ENCODE peak calls at places on chromosomes 12 and 14, in ten cellular contexts. D is transverse colon, Q is GM23338, I is suprapubic skin, M is breast epithelium, Z is H1, L is SK-N-SH, W is endothelial cell of umbilical vein, J is sigmoid colon, F is vagina. R is an unnamed sample.
A peak's percentile ranks its signal among the peaks of the same experiment; 100 is the strongest.

GRCh38 chr12:104656921-104657320 is 200.2 kb downstream of the CHST11 start:
- DNase-seq in L (no peak), D (no peak), Q (no peak), I (no peak), W (no peak), M (no peak), J (no peak), Z (no peak), F (no peak), R (no peak)

GRCh38 chr12:91523831-91524230 is 341.2 kb upstream of the DCN start:
- DNase-seq in L (no peak), W (no peak), F (no peak), M (no peak), Q (peak; percentile 56), Z (no peak), D (no peak), I (no peak), J (no peak), R (no peak)

GRCh38 chr12:47378907-47379306 is 299.1 kb upstream of the AMIGO2 start:
- DNase-seq in Z (no peak), L (no peak), D (no peak), J (no peak), Q (no peak), F (no peak), M (no peak), I (no peak), W (peak; percentile 89), R (no peak)

GRCh38 chr12:70190252-70191010 is 52.8 kb upstream of the CNOT2 start:
- DNase-seq in Q (no peak), I (no peak), M (no peak), Z (no peak), J (no peak), W (peak; percentile 44), L (no peak), D (no peak), F (no peak), R (no peak)

GRCh38 chr14:68978550-68978911 is 571 bp downstream of the ACTN1 start:
- DNase-seq in F (no peak), J (peak; percentile 88), Z (no peak), L (peak; percentile 79), D (peak; percentile 66), M (peak; percentile 80), Q (peak; percentile 83), I (peak; percentile 86), W (peak; percentile 33), R (peak; percentile 76)

GRCh38 chr14:89351958-89352404 is 65.1 kb downstream of the FOXN3 start:
- DNase-seq in Q (no peak), Z (no peak), L (peak; percentile 30), W (peak; percentile 41), J (no peak), D (no peak), I (no peak), F (no peak), M (no peak), R (no peak)

GRCh38 chr12:47349770-47350408 is 270.1 kb upstream of the AMIGO2 start:
- DNase-seq in W (peak; percentile 74), Q (no peak), I (no peak), J (no peak), Z (no peak), L (no peak), D (no peak), M (no peak), F (no peak), R (no peak)

GRCh38 chr12:101775814-101776213 is 36.6 kb upstream of the SYCP3 start:
- DNase-seq in M (no peak), I (no peak), J (no peak), L (no peak), Z (no peak), Q (no peak), F (no peak), D (no peak), W (no peak), R (no peak)

GRCh38 chr12:71503579-71504470 is 64.2 kb downstream of the LGR5 start:
- DNase-seq in J (no peak), Z (no peak), Q (no peak), F (no peak), D (no peak), M (no peak), L (no peak), I (no peak), W (no peak), R (no peak)

GRCh38 chr12:51871918-51872688 is 15.8 kb upstream of the ANKRD33 start:
- DNase-seq in M (no peak), L (no peak), W (no peak), J (no peak), I (no peak), F (no peak), Q (no peak), D (peak; percentile 35), Z (no peak), R (no peak)

GRCh38 chr12:121803861-121804416 is at the start of gene SETD1B:
- DNase-seq in F (no peak), L (peak; percentile 65), M (no peak), J (peak; percentile 85), Z (no peak), D (peak; percentile 69), I (no peak), Q (peak; percentile 82), W (peak; percentile 33), R (peak; percentile 64)

GRCh38 chr14:65321370-65321875 is 91.1 kb upstream of the FUT8 start:
- DNase-seq in L (no peak), I (no peak), D (no peak), W (no peak), Q (no peak), Z (no peak), J (no peak), F (no peak), M (no peak), R (no peak)

GRCh38 chr12:124852329-124852831 is 11.3 kb downstream of the SCARB1 start:
- DNase-seq in Z (no peak), Q (no peak), M (no peak), J (peak; percentile 79), D (peak; percentile 62), W (no peak), L (no peak), F (no peak), I (no peak), R (no peak)

GRCh38 chr14:59224341-59224740 is 35.9 kb downstream of the DAAM1 start:
- DNase-seq in L (no peak), Z (no peak), W (no peak), M (no peak), I (no peak), Q (no peak), F (no peak), D (no peak), J (no peak), R (no peak)

GRCh38 chr12:104011265-104011664 is 38.7 kb downstream of the GLT8D2 start:
- DNase-seq in D (no peak), W (peak; percentile 93), F (no peak), Z (no peak), J (no peak), I (no peak), M (no peak), L (no peak), Q (no peak), R (no peak)

GRCh38 chr12:52156757-52157565 is 34.9 kb downstream of the KRT80 start:
- DNase-seq in Q (peak; percentile 92), I (no peak), D (peak; percentile 83), M (peak; percentile 88), J (peak; percentile 84), Z (no peak), W (peak; percentile 58), F (no peak), L (peak; percentile 92), R (peak; percentile 85)

GRCh38 chr12:3381059-3382047 is 109.7 kb upstream of the PRMT8 start:
- DNase-seq in Q (no peak), L (no peak), J (peak; percentile 73), W (no peak), M (no peak), Z (no peak), D (no peak), I (no peak), F (peak; percentile 81), R (no peak)

GRCh38 chr12:76030378-76031080 is 1.0 kb downstream of the PHLDA1 start:
- DNase-seq in M (no peak), D (peak; percentile 24), I (peak; percentile 83), L (peak; percentile 67), Z (no peak), Q (peak; percentile 46), W (peak; percentile 58), F (peak; percentile 87), J (peak; percentile 77), R (peak; percentile 41)
- H3K27ac ChIP-seq in M (peak overlapping the region; percentile 99), D (peak overlapping the region; percentile 96), I (peak overlapping the region; percentile 94), L (peak overlapping the region; percentile 92), Z (no peak overlapping the region), Q (no peak overlapping the region), W (peak overlapping the region; percentile 87), F (peak overlapping the region; percentile 93), J (peak overlapping the region; percentile 93), R (peak overlapping the region; percentile 86)

GRCh38 chr12:6336859-6337744 is 4.8 kb downstream of the TNFRSF1A start:
- DNase-seq in L (no peak), Q (no peak), W (peak; percentile 27), F (no peak), M (no peak), J (no peak), I (no peak), Z (no peak), D (peak; percentile 62), R (no peak)
- H3K4me1 ChIP-seq in L (peaks cover 53% of the 10 kb centered on the region), Q (peaks cover 61% of the 10 kb centered on the region), W (peaks cover 63% of the 10 kb centered on the region), F (peaks cover 72% of the 10 kb centered on the region), M (peaks cover 56% of the 10 kb centered on the region), J (peaks cover 73% of the 10 kb centered on the region), I (peaks cover 80% of the 10 kb centered on the region), Z (peaks cover 30% of the 10 kb centered on the region), D (peaks cover 81% of the 10 kb centered on the region), R (peaks cover 79% of the 10 kb centered on the region)

GRCh38 chr12:116421785-116422538 is 137.2 kb upstream of the MAP1LC3B2 start:
- DNase-seq in I (no peak), Q (no peak), W (no peak), J (no peak), M (no peak), Z (no peak), F (no peak), D (no peak), L (no peak), R (no peak)

GRCh38 chr12:116425256-116426193 is 133.7 kb upstream of the MAP1LC3B2 start:
- DNase-seq in D (no peak), Z (no peak), F (no peak), L (no peak), M (no peak), Q (no peak), I (no peak), J (no peak), W (no peak), R (no peak)

GRCh38 chr12:116420476-116420875 is 138.7 kb upstream of the MAP1LC3B2 start:
- DNase-seq in Z (no peak), L (no peak), Q (no peak), W (no peak), I (no peak), J (no peak), F (no peak), M (no peak), D (no peak), R (no peak)

GRCh38 chr12:116426391-116427136 is 132.6 kb upstream of the MAP1LC3B2 start:
- DNase-seq in M (no peak), I (peak; percentile 87), Q (peak; percentile 89), W (peak; percentile 30), D (peak; percentile 27), L (peak; percentile 35), J (peak; percentile 85), F (peak; percentile 92), Z (peak; percentile 89), R (no peak)

GRCh38 chr12:116423053-116423452 is 136.1 kb upstream of the MAP1LC3B2 start:
- DNase-seq in I (no peak), Z (no peak), D (no peak), W (no peak), M (no peak), F (no peak), J (no peak), L (no peak), Q (no peak), R (no peak)
- TF ChIP-seq POLR2AphosphoS5 in I (peak; percentile 47), Z (no peak), D (peak; percentile 75), W (no peak), M (peak; percentile 88), F (no peak), J (peak; percentile 81), L (peak; percentile 90), Q (no peak), R (peak; percentile 82)

GRCh38 chr12:116432321-116432750 is 126.8 kb upstream of the MAP1LC3B2 start:
- DNase-seq in J (peak; percentile 83), L (no peak), F (no peak), W (no peak), D (no peak), M (no peak), Z (no peak), Q (no peak), I (no peak), R (no peak)
- H3K27ac ChIP-seq in J (no peak overlapping the region), L (no peak overlapping the region), F (no peak overlapping the region), W (no peak overlapping the region), D (peak overlapping the region; percentile 8), M (peak overlapping the region; percentile 40), Z (no peak overlapping the region), Q (no peak overlapping the region), I (no peak overlapping the region), R (no peak overlapping the region)

R was measured in stomach.